ENCODE peak calls at places on chromosomes 4 and X, in eight cellular contexts. F is transverse colon, U is iPS DF 6.9, D is cardiac muscle cell, P is mammary epithelial cell, V is heart right ventricle, I is ascending aorta, Q is ovary. S is an unnamed sample.

GRCh38 chr4:32775049-32775448 is 2054.9 kb downstream of the PCDH7 start:
- DNase-seq in F (no peak), U (peak), D (peak), P (no peak), V (no peak), I (no peak), Q (no peak), S (peak)

GRCh38 chr4:35052546-35052945 is 1191.8 kb downstream of the ARAP2 start:
- DNase-seq in F (no peak), U (no peak), D (no peak), P (no peak), V (no peak), I (no peak), Q (no peak), S (no peak)

GRCh38 chrX:78213331-78213730 is 73.9 kb upstream of the TAF9B start:
- DNase-seq in F (no peak), U (no peak), D (no peak), P (no peak), V (no peak), I (no peak), Q (no peak), S (no peak)

GRCh38 chrX:148389629-148390028 is 110.8 kb upstream of the AFF2 start:
- DNase-seq in F (no peak), U (no peak), D (no peak), P (no peak), V (no peak), I (no peak), Q (no peak), S (no peak)

GRCh38 chr4:143417679-143418403 is 81.2 kb downstream of the GAB1 start:
- DNase-seq in F (no peak), U (no peak), D (no peak), P (no peak), V (no peak), I (no peak), Q (no peak), S (no peak)

GRCh38 chr4:47031011-47031678 is at the start of gene GABRB1:
- DNase-seq in F (peak), U (no peak), D (peak), P (peak), V (peak), I (no peak), Q (peak), S (no peak)

GRCh38 chr4:181957088-181957487 is 286.1 kb upstream of the TENM3 start:
- DNase-seq in F (no peak), U (no peak), D (peak), P (peak), V (no peak), I (no peak), Q (no peak), S (no peak)

GRCh38 chrX:100747090-100747489 is 15.2 kb upstream of the SYTL4 start:
- DNase-seq in F (no peak), U (no peak), D (peak), P (no peak), V (no peak), I (no peak), Q (peak), S (no peak)

GRCh38 chrX:146264763-146265375 is 447.2 kb downstream of the SLITRK2 start:
- DNase-seq in F (no peak), U (no peak), D (no peak), P (no peak), V (no peak), I (no peak), Q (no peak), S (no peak)

GRCh38 chr4:80264825-80265224 is 1.6 kb upstream of the FGF5 start:
- DNase-seq in F (no peak), U (no peak), D (no peak), P (no peak), V (no peak), I (no peak), Q (no peak), S (no peak)

GRCh38 chr4:56345461-56345860 is 41.8 kb downstream of the AASDH start:
- DNase-seq in F (no peak), U (no peak), D (no peak), P (no peak), V (no peak), I (no peak), Q (no peak), S (no peak)

GRCh38 chr4:186725422-186726149 is 1.9 kb upstream of the FAT1 start:
- DNase-seq in F (peak), U (no peak), D (peak), P (peak), V (peak), I (no peak), Q (peak), S (no peak)

GRCh38 chrX:124256209-124256608 is 76.3 kb upstream of the TEX13D start:
- DNase-seq in F (no peak), U (no peak), D (peak), P (no peak), V (no peak), I (no peak), Q (no peak), S (no peak)

GRCh38 chrX:46912673-46913491 is 661 bp downstream of the JADE3 start:
- DNase-seq in F (peak), U (no peak), D (peak), P (peak), V (peak), I (no peak), Q (peak), S (no peak)

GRCh38 chr4:13504374-13504773 is 20.2 kb upstream of the RAB28 start:
- DNase-seq in F (no peak), U (no peak), D (no peak), P (no peak), V (no peak), I (no peak), Q (no peak), S (no peak)

GRCh38 chrX:70033348-70033747 is 16.4 kb downstream of the AWAT2 start:
- DNase-seq in F (no peak), U (no peak), D (peak), P (no peak), V (peak), I (no peak), Q (no peak), S (no peak)

GRCh38 chr4:57410331-57411052 is 300.3 kb upstream of the IGFBP7 start:
- DNase-seq in F (no peak), U (no peak), D (no peak), P (no peak), V (no peak), I (no peak), Q (no peak), S (no peak)

GRCh38 chr4:105350859-105351494 is 122.9 kb downstream of the PPA2 start:
- DNase-seq in F (no peak), U (no peak), D (peak), P (no peak), V (no peak), I (no peak), Q (no peak), S (no peak)

GRCh38 chrX:38127961-38128360 is 92.7 kb downstream of the SRPX start:
- DNase-seq in F (no peak), U (no peak), D (no peak), P (no peak), V (no peak), I (no peak), Q (no peak), S (no peak)

GRCh38 chr4:91032725-91033445 is 905.7 kb downstream of the CCSER1 start:
- DNase-seq in F (no peak), U (no peak), D (no peak), P (no peak), V (no peak), I (no peak), Q (no peak), S (no peak)

GRCh38 chrX:43661521-43662240 is 5.6 kb downstream of the MAOA start:
- DNase-seq in F (no peak), U (no peak), D (peak), P (peak), V (no peak), I (no peak), Q (no peak), S (no peak)

GRCh38 chrX:43655151-43655676 is 885 bp upstream of the MAOA start:
- DNase-seq in F (peak), U (no peak), D (peak), P (peak), V (peak), I (no peak), Q (peak), S (no peak)

GRCh38 chrX:43654431-43655150 is 1.5 kb upstream of the MAOA start:
- DNase-seq in F (peak), U (peak), D (peak), P (peak), V (peak), I (peak), Q (peak), S (peak)

GRCh38 chrX:43655961-43656494 is at the start of gene MAOA:
- DNase-seq in F (peak), U (no peak), D (peak), P (no peak), V (peak), I (peak), Q (peak), S (no peak)
- H3K27ac ChIP-seq in F (peak), U (no peak), D (no peak), P (peak), V (peak), I (peak), Q (peak), S (peak)

GRCh38 chrX:138754861-138755260 is 43.3 kb upstream of the FGF13 start:
- DNase-seq in F (no peak), U (no peak), D (no peak), P (peak), V (no peak), I (no peak), Q (no peak), S (no peak)
- H3K27ac ChIP-seq in F (no peak), U (no peak), D (no peak), P (no peak), V (no peak), I (no peak), Q (no peak), S (no peak)

DNA sequence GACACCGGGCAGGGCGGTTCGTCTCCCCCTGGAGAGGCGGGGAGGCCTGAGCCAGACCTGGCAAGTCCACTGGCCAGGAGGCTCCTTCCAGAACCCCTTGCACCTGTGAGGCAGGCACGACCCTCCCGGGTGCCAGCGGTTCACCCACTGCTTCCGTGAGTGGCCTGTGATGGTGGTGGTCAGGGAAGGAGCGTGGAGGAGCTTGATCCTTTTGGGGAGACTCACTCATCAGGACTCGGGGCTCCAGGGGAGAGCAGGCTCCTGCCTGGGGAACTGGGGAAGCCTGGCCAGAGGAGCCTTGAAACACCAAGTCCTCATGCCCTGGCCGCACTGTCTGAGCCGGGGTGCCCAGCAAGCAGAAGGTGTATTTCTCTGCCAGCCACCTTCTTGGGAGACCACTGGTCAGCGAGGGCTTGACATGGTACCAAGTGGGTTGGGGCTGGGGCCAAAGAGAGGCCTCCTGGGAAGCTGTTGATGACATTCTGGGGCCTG is 860 bp downstream of the FAM50A start:
- DNase-seq in F (no peak), U (no peak), D (no peak), P (no peak), V (no peak), I (no peak), Q (no peak), S (no peak)
- H3K27ac ChIP-seq in F (peak), U (no peak), D (no peak), P (no peak), V (peak), I (peak), Q (peak), S (peak)

GRCh38 chr4:7640136-7640535 is 205.4 kb upstream of the PSAPL1 start:
- DNase-seq in F (no peak), U (no peak), D (no peak), P (no peak), V (no peak), I (no peak), Q (no peak), S (no peak)
- H3K27ac ChIP-seq in F (no peak), U (no peak), D (no peak), P (no peak), V (no peak), I (no peak), Q (no peak), S (no peak)

GRCh38 chr4:98516441-98517323 is 141.7 kb downstream of the TSPAN5 start:
- DNase-seq in F (no peak), U (no peak), D (peak), P (no peak), V (no peak), I (no peak), Q (peak), S (no peak)
- H3K27ac ChIP-seq in F (no peak), U (no peak), D (peak), P (peak), V (no peak), I (no peak), Q (peak), S (peak)

GRCh38 chr4:25376754-25377571 is at the start of gene ANAPC4:
- DNase-seq in F (peak), U (peak), D (peak), P (peak), V (peak), I (peak), Q (peak), S (peak)

GRCh38 chr4:25379591-25379990 is 2.5 kb downstream of the ANAPC4 start:
- DNase-seq in F (no peak), U (no peak), D (no peak), P (no peak), V (no peak), I (no peak), Q (no peak), S (no peak)

GRCh38 chr4:25378130-25378743 is 1.2 kb downstream of the ANAPC4 start:
- DNase-seq in F (no peak), U (no peak), D (no peak), P (peak), V (no peak), I (no peak), Q (no peak), S (no peak)

DNA sequence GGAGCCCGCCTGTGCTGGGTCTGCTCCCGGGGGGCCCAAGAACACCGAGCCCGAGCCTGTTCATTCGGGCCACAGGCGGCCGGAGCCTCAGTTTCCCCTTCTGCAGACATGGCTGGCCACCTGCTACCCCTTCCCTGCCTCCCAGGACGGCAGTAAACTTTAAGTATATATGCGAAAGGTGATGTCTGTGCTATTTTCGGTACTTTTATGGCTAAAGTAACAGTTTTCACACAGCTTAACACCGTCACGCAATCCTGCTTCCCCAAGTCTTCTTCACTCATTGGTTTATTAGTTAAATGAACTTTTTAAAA is 464 bp downstream of the ANAPC4 start:
- DNase-seq in F (no peak), U (no peak), D (no peak), P (peak), V (no peak), I (no peak), Q (no peak), S (no peak)
- H3K27ac ChIP-seq in F (peak), U (no peak), D (no peak), P (peak), V (peak), I (peak), Q (peak), S (peak)

GRCh38 chr4:89681219-89681618 is 155.7 kb downstream of the SNCA start:
- DNase-seq in F (no peak), U (peak), D (no peak), P (peak), V (no peak), I (no peak), Q (no peak), S (peak)
- H3K27ac ChIP-seq in F (no peak), U (no peak), D (no peak), P (peak), V (no peak), I (no peak), Q (no peak), S (peak)

GRCh38 chr4:139554726-139555072 is 1.3 kb downstream of the SETD7 start:
- DNase-seq in F (no peak), U (no peak), D (no peak), P (no peak), V (no peak), I (no peak), Q (no peak), S (no peak)
- H3K27ac ChIP-seq in F (peak), U (no peak), D (peak), P (peak), V (peak), I (peak), Q (peak), S (peak)

GRCh38 chrX:17738737-17739535 is 1.6 kb downstream of the SCML1 start:
- DNase-seq in F (no peak), U (no peak), D (peak), P (no peak), V (no peak), I (no peak), Q (no peak), S (no peak)
- H3K27ac ChIP-seq in F (peak), U (no peak), D (no peak), P (peak), V (no peak), I (peak), Q (no peak), S (peak)

S was measured in epithelial cell of prostate.